ENCODE peak calls at places on chromosomes 5 and 9, in seven cellular contexts. I is naive thymus-derived CD4-positive, alpha-beta T cell; G is HCT116; H is CD4-positive, alpha-beta memory T cell; P is mesendoderm; T is effector memory CD4-positive, alpha-beta T cell; Q is endothelial cell of umbilical vein. C is an unnamed sample.

GRCh38 chr5:158502686-158503085 is 597.0 kb downstream of the EBF1 start:
- DNase-seq in I (no peak), H (no peak), G (no peak), Q (no peak), P (no peak), T (no peak), C (no peak)

GRCh38 chr5:136484808-136485207 is 119.5 kb upstream of the TRPC7 start:
- DNase-seq in I (no peak), Q (no peak), P (no peak), G (no peak), H (no peak), T (no peak), C (no peak)

GRCh38 chr5:177189965-177190364 is 56.4 kb downstream of the NSD1 start:
- DNase-seq in H (no peak), P (no peak), I (no peak), G (no peak), Q (no peak), T (no peak), C (no peak)

GRCh38 chr5:159971931-159972461 is 36.9 kb upstream of the TTC1 start:
- DNase-seq in I (no peak), T (no peak), G (no peak), P (peak; percentile 45), Q (no peak), H (no peak), C (no peak)

GRCh38 chr9:90300901-90301688 is 341.5 kb downstream of the DIRAS2 start:
- DNase-seq in G (peak; percentile 59), T (no peak), P (peak; percentile 71), Q (peak; percentile 9), H (no peak), I (no peak), C (no peak)

GRCh38 chr9:91898451-91899433 is 51.3 kb downstream of the ROR2 start:
- DNase-seq in G (no peak), P (peak; percentile 90), T (no peak), Q (no peak), H (no peak), I (no peak), C (no peak)

GRCh38 chr9:16074962-16075361 is 522.1 kb downstream of the CCDC171 start:
- DNase-seq in P (no peak), G (no peak), I (no peak), H (no peak), Q (no peak), T (no peak), C (no peak)

GRCh38 chr5:113606298-113607134 is 93.0 kb downstream of the YTHDC2 start:
- DNase-seq in Q (peak; percentile 82), I (peak; percentile 35), G (peak; percentile 38), T (peak; percentile 25), H (peak; percentile 56), P (peak; percentile 85), C (no peak)

GRCh38 chr5:95782166-95782565 is 40.4 kb downstream of the GLRX start:
- DNase-seq in H (no peak), T (no peak), I (no peak), P (no peak), Q (no peak), G (no peak), C (no peak)

GRCh38 chr5:176690911-176691310 is 43.6 kb downstream of the TSPAN17 start:
- DNase-seq in H (no peak), P (no peak), G (no peak), Q (no peak), I (no peak), T (no peak), C (no peak)

GRCh38 chr9:112562235-112562958 is 75.8 kb downstream of the KIAA1958 start:
- DNase-seq in T (no peak), H (no peak), Q (no peak), P (no peak), I (no peak), G (no peak), C (no peak)

GRCh38 chr9:130845901-130846381 is 10.9 kb downstream of the ABL1 start:
- DNase-seq in I (no peak), T (no peak), Q (peak; percentile 73), H (no peak), G (no peak), P (no peak), C (no peak)

GRCh38 chr9:93582115-93582514 is 5.7 kb downstream of the PHF2 start:
- DNase-seq in P (peak; percentile 29), I (no peak), H (no peak), Q (no peak), G (no peak), T (no peak), C (peak; percentile 76)

GRCh38 chr9:37146372-37146771 is 26.0 kb downstream of the ZCCHC7 start:
- DNase-seq in H (peak; percentile 41), P (no peak), I (peak; percentile 46), G (no peak), Q (peak; percentile 66), T (no peak), C (no peak)

GRCh38 chr5:83729389-83729788 is 8.7 kb upstream of the HAPLN1 start:
- DNase-seq in P (no peak), T (no peak), H (no peak), Q (no peak), G (no peak), I (no peak), C (no peak)

GRCh38 chr9:114930063-114930812 is at the start of gene TNFSF8:
- DNase-seq in I (peak; percentile 81), T (peak; percentile 70), G (no peak), P (no peak), Q (no peak), H (peak; percentile 76), C (peak; percentile 54)

GRCh38 chr9:69030851-69031645 is 4.5 kb upstream of the FXN start:
- DNase-seq in Q (peak; percentile 37), I (no peak), H (no peak), T (no peak), G (no peak), P (no peak), C (no peak)

GRCh38 chr5:35822541-35822940 is 34.1 kb upstream of the IL7R start:
- DNase-seq in I (peak; percentile 76), T (no peak), G (no peak), Q (no peak), P (no peak), H (peak; percentile 66), C (no peak)

GRCh38 chr5:35819656-35820055 is 37.0 kb upstream of the IL7R start:
- DNase-seq in P (no peak), T (no peak), H (no peak), I (no peak), Q (no peak), G (no peak), C (no peak)

GRCh38 chr5:35820720-35821119 is 36.0 kb upstream of the IL7R start:
- DNase-seq in P (no peak), G (no peak), Q (no peak), H (no peak), I (no peak), T (no peak), C (no peak)

GRCh38 chr5:35823347-35823875 is 33.3 kb upstream of the IL7R start:
- DNase-seq in P (no peak), G (no peak), Q (no peak), T (no peak), H (no peak), I (no peak), C (no peak)

DNA sequence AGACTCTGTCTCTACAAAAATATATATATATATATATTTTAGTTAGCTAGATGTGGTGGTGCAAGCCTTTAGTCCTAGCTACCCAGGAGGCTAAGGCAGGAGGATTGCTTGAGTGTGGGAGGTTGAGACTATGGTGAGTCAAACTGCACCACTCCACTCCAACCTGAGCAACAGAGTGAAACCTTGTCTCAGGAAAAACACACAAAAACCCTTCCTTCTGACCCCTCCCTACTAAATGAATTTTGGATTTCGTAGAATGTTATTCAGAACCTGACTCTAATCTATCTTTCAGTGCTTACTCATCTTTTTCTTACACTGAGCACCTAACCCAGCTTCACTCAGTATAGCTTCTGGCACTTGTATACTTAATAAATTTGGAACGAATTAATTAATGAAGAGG is 35.2 kb upstream of the IL7R start:
- DNase-seq in H (no peak), T (no peak), Q (no peak), P (no peak), I (no peak), G (no peak), C (no peak)
- H3K36me3 ChIP-seq in H (no peaks in the 10 kb centered on the region), T (no peaks in the 10 kb centered on the region), Q (no peaks in the 10 kb centered on the region), P (no peaks in the 10 kb centered on the region), I (no peaks in the 10 kb centered on the region), G (no peaks in the 10 kb centered on the region), C (no peaks in the 10 kb centered on the region)

DNA sequence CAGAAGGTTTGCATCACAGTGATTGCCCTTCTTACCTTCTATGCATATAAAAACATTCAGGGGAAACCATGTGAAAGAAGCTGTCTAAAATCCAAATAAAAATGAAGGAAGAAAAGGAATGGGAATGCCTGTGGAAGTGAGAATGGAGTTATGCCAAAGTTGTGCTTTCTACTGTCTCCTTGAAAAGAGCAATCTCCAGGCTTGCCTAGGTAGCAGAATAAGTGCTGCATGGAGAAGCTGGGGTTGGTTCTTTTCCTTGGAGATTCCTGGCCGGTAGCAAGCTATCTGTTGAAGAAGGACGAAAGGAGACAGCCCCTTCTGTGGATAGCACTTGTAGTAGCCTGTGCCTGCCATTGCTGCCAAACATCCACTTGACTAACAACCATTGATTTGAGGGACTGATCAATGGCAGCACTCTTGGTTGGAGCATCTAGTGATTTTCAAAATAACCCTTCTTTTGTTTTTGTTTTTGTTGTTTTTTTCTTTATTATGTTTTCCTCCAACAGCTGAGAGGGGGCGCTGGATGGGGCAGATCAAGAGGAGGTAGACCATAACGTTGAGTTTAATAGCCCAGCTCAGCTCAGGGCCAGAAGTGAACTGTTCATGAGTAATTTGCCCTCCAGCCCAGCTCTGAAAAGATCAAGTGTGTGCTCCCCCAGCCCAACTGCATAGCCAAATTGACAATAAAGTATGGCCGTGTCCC is 1.6 kb downstream of the PLCXD3 start:
- DNase-seq in P (no peak), G (no peak), T (no peak), H (no peak), I (no peak), Q (no peak), C (no peak)
- H3K4me3 ChIP-seq in P (no peak overlapping the region), G (no peak overlapping the region), T (no peak overlapping the region), H (no peak overlapping the region), I (no peak overlapping the region), Q (no peak overlapping the region), C (no peak overlapping the region)

GRCh38 chr5:149417714-149418368 is 38.7 kb upstream of the IL17B start:
- DNase-seq in P (no peak), I (no peak), Q (no peak), G (no peak), H (no peak), T (no peak), C (no peak)

GRCh38 chr5:149418910-149419531 is 39.9 kb upstream of the IL17B start:
- DNase-seq in I (no peak), H (no peak), T (no peak), P (no peak), G (no peak), Q (no peak), C (no peak)

GRCh38 chr5:149420509-149421371 is 41.6 kb upstream of the IL17B start:
- DNase-seq in T (no peak), G (no peak), Q (no peak), H (no peak), I (no peak), P (no peak), C (no peak)

GRCh38 chr5:149421372-149421685 is 42.2 kb upstream of the IL17B start:
- DNase-seq in H (no peak), T (no peak), G (no peak), I (no peak), P (no peak), Q (no peak), C (no peak)

GRCh38 chr5:149419532-149420485 is 40.7 kb upstream of the IL17B start:
- DNase-seq in I (no peak), P (no peak), Q (no peak), G (no peak), H (no peak), T (no peak), C (no peak)
- H3K4me1 ChIP-seq in I (no peaks in the 10 kb centered on the region), P (peaks cover 12% of the 10 kb centered on the region), Q (peaks cover 10% of the 10 kb centered on the region), G (no peaks in the 10 kb centered on the region), H (no peaks in the 10 kb centered on the region), T (no peaks in the 10 kb centered on the region), C (peaks cover 39% of the 10 kb centered on the region)

GRCh38 chr5:38923661-38924451 is 78.0 kb downstream of the OSMR start:
- DNase-seq in I (no peak), P (no peak), T (no peak), Q (no peak), H (no peak), G (no peak), C (no peak)
- H3K36me3 ChIP-seq in I (no peaks in the 10 kb centered on the region), P (no peaks in the 10 kb centered on the region), T (no peaks in the 10 kb centered on the region), Q (no peaks in the 10 kb centered on the region), H (no peaks in the 10 kb centered on the region), G (peaks cover 12% of the 10 kb centered on the region), C (no peaks in the 10 kb centered on the region)

C was measured in left lung.